ENCODE peak calls at places on chromosomes 11 and 22, in four cellular contexts. One of them, this sample, is unnamed.

GRCh38 chr11:72930011-72930410 is 115.8 kb downstream of the ATG16L2 start:
- DNase-seq in left ventricle myocardium inferior: no peak
- DNase-seq in heart right ventricle: no peak
- DNase-seq in neural progenitor cell: peak; percentile 52
- DNase-seq in this sample: peak; percentile 35

GRCh38 chr11:2795491-2795991 is 90.0 kb downstream of the CDKN1C start:
- DNase-seq in neural progenitor cell: no peak
- DNase-seq in left ventricle myocardium inferior: no peak
- DNase-seq in heart right ventricle: peak; percentile 8
- DNase-seq in this sample: no peak

GRCh38 chr22:49210606-49211005 is 617.1 kb downstream of the BRD1 start:
- DNase-seq in neural progenitor cell: no peak
- DNase-seq in heart right ventricle: no peak
- DNase-seq in left ventricle myocardium inferior: peak; percentile 4
- DNase-seq in this sample: no peak

GRCh38 chr11:86396403-86396802 is 21.7 kb downstream of the CCDC81 start:
- DNase-seq in heart right ventricle: no peak
- DNase-seq in left ventricle myocardium inferior: no peak
- DNase-seq in neural progenitor cell: no peak
- DNase-seq in this sample: no peak

GRCh38 chr11:120710354-120711187 is 199.0 kb downstream of the GRIK4 start:
- DNase-seq in left ventricle myocardium inferior: no peak
- DNase-seq in neural progenitor cell: peak; percentile 72
- DNase-seq in heart right ventricle: no peak
- DNase-seq in this sample: no peak

GRCh38 chr11:47020793-47021624 is 84.4 kb downstream of the CSTPP1 start:
- DNase-seq in left ventricle myocardium inferior: no peak
- DNase-seq in heart right ventricle: no peak
- DNase-seq in neural progenitor cell: peak; percentile 74
- DNase-seq in this sample: no peak

GRCh38 chr22:23831781-23832180 is 7.0 kb downstream of the DERL3 start:
- DNase-seq in neural progenitor cell: no peak
- DNase-seq in left ventricle myocardium inferior: no peak
- DNase-seq in heart right ventricle: no peak
- DNase-seq in this sample: no peak

GRCh38 chr22:23565288-23565941 is 14.7 kb downstream of the IGLL1 start:
- DNase-seq in heart right ventricle: peak; percentile 25
- DNase-seq in neural progenitor cell: peak; percentile 57
- DNase-seq in left ventricle myocardium inferior: no peak
- DNase-seq in this sample: peak; percentile 72

GRCh38 chr22:23147632-23148387 is 2.5 kb downstream of the RAB36 start:
- DNase-seq in left ventricle myocardium inferior: no peak
- DNase-seq in heart right ventricle: no peak
- DNase-seq in neural progenitor cell: no peak
- DNase-seq in this sample: no peak

GRCh38 chr11:120024586-120024985 is 113.3 kb downstream of the TRIM29 start:
- DNase-seq in heart right ventricle: no peak
- DNase-seq in neural progenitor cell: no peak
- DNase-seq in left ventricle myocardium inferior: no peak
- DNase-seq in this sample: no peak

GRCh38 chr11:46594785-46595184 is 962 bp upstream of the AMBRA1 start:
- DNase-seq in neural progenitor cell: no peak
- DNase-seq in left ventricle myocardium inferior: no peak
- DNase-seq in heart right ventricle: no peak
- DNase-seq in this sample: no peak

GRCh38 chr11:112806876-112807275 is 154.3 kb upstream of the NCAM1 start:
- DNase-seq in left ventricle myocardium inferior: no peak
- DNase-seq in neural progenitor cell: no peak
- DNase-seq in heart right ventricle: no peak
- DNase-seq in this sample: peak; percentile 77

GRCh38 chr11:83078269-83078668 is 6.6 kb upstream of the RAB30 start:
- DNase-seq in neural progenitor cell: no peak
- DNase-seq in left ventricle myocardium inferior: no peak
- DNase-seq in heart right ventricle: no peak
- DNase-seq in this sample: no peak

GRCh38 chr11:127340438-127340837 is 339.9 kb upstream of the KIRREL3 start:
- DNase-seq in neural progenitor cell: no peak
- DNase-seq in left ventricle myocardium inferior: no peak
- DNase-seq in heart right ventricle: no peak
- DNase-seq in this sample: no peak

GRCh38 chr11:74434528-74434927 is 32.8 kb downstream of the KCNE3 start:
- DNase-seq in neural progenitor cell: no peak
- DNase-seq in left ventricle myocardium inferior: no peak
- DNase-seq in heart right ventricle: no peak
- DNase-seq in this sample: no peak

GRCh38 chr11:30317030-30317429 is 5.9 kb upstream of the ARL14EP start:
- DNase-seq in heart right ventricle: no peak
- DNase-seq in left ventricle myocardium inferior: no peak
- DNase-seq in neural progenitor cell: no peak
- DNase-seq in this sample: no peak

GRCh38 chr11:30683176-30683575 is 97.0 kb upstream of the MPPED2 start:
- DNase-seq in left ventricle myocardium inferior: no peak
- DNase-seq in heart right ventricle: no peak
- DNase-seq in neural progenitor cell: no peak
- DNase-seq in this sample: no peak

GRCh38 chr11:2142762-2143202 is 3.6 kb upstream of the IGF2 start:
- DNase-seq in neural progenitor cell: no peak
- DNase-seq in left ventricle myocardium inferior: no peak
- DNase-seq in heart right ventricle: no peak
- DNase-seq in this sample: no peak

GRCh38 chr11:122709042-122709760 is 53.7 kb downstream of the UBASH3B start:
- DNase-seq in left ventricle myocardium inferior: no peak
- DNase-seq in heart right ventricle: no peak
- DNase-seq in neural progenitor cell: no peak
- DNase-seq in this sample: no peak

GRCh38 chr11:121930004-121930965 is 185.7 kb downstream of the BLID start:
- DNase-seq in left ventricle myocardium inferior: no peak
- DNase-seq in heart right ventricle: no peak
- DNase-seq in neural progenitor cell: peak; percentile 4
- DNase-seq in this sample: no peak

GRCh38 chr11:123193742-123194141 is 1.3 kb downstream of the CLMP start:
- DNase-seq in heart right ventricle: no peak
- DNase-seq in left ventricle myocardium inferior: no peak
- DNase-seq in neural progenitor cell: no peak
- DNase-seq in this sample: no peak

GRCh38 chr11:132982769-132983168 is 549.5 kb downstream of the OPCML start:
- DNase-seq in neural progenitor cell: peak; percentile 46
- DNase-seq in heart right ventricle: no peak
- DNase-seq in left ventricle myocardium inferior: no peak
- DNase-seq in this sample: no peak

GRCh38 chr22:16777284-16777924 is 47.8 kb downstream of the XKR3 start:
- DNase-seq in left ventricle myocardium inferior: no peak
- DNase-seq in neural progenitor cell: no peak
- DNase-seq in heart right ventricle: no peak
- DNase-seq in this sample: no peak

GRCh38 chr22:41598081-41598480 is 8.4 kb upstream of the PMM1 start:
- DNase-seq in heart right ventricle: no peak
- DNase-seq in left ventricle myocardium inferior: no peak
- DNase-seq in neural progenitor cell: no peak
- DNase-seq in this sample: no peak

GRCh38 chr22:41598891-41599635 is 9.4 kb upstream of the PMM1 start:
- DNase-seq in left ventricle myocardium inferior: no peak
- DNase-seq in heart right ventricle: no peak
- DNase-seq in neural progenitor cell: no peak
- DNase-seq in this sample: no peak

GRCh38 chr22:41595703-41596102 is 6.1 kb upstream of the PMM1 start:
- DNase-seq in heart right ventricle: no peak
- DNase-seq in left ventricle myocardium inferior: no peak
- DNase-seq in neural progenitor cell: no peak
- DNase-seq in this sample: no peak

GRCh38 chr22:41596776-41597634 is 7.4 kb upstream of the PMM1 start:
- DNase-seq in left ventricle myocardium inferior: peak; percentile 52
- DNase-seq in heart right ventricle: peak; percentile 64
- DNase-seq in neural progenitor cell: peak; percentile 69
- DNase-seq in this sample: peak; percentile 63

DNA sequence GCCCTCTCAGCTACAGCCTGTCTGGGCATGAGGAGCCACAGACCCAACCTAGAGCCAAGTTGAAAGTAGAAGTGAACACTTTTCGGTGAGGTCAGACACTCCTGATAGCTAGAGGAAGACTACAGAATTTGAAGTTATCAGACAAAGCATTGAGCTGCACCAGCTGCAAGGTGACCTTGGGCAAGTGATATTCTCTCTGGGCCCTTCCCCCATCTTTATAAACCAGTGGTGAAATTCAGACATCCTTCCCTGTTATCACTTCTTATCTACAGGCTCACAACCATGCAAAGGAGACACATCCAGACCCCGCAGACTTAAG is 8.0 kb upstream of the PMM1 start:
- DNase-seq in heart right ventricle: no peak
- DNase-seq in left ventricle myocardium inferior: no peak
- DNase-seq in neural progenitor cell: no peak
- DNase-seq in this sample: no peak
- TF ChIP-seq CTCF in heart right ventricle: no peak
- TF ChIP-seq CTCF in left ventricle myocardium inferior: no peak
- TF ChIP-seq CTCF in neural progenitor cell: no peak
- TF ChIP-seq CTCF in this sample: no peak

GRCh38 chr11:68038226-68038717 is 553 bp upstream of the TCIRG1 start:
- DNase-seq in left ventricle myocardium inferior: no peak
- DNase-seq in heart right ventricle: no peak
- DNase-seq in neural progenitor cell: no peak
- DNase-seq in this sample: peak; percentile 64
- H3K4me3 ChIP-seq in left ventricle myocardium inferior: peak overlapping the region; percentile 78
- H3K4me3 ChIP-seq in heart right ventricle: peak overlapping the region; percentile 52
- H3K4me3 ChIP-seq in neural progenitor cell: peak overlapping the region; percentile 44
- H3K4me3 ChIP-seq in this sample: no peak overlapping the region

GRCh38 chr11:11622772-11623531 is 1.1 kb upstream of the GALNT18 start:
- DNase-seq in heart right ventricle: no peak
- DNase-seq in left ventricle myocardium inferior: no peak
- DNase-seq in neural progenitor cell: no peak
- DNase-seq in this sample: no peak

GRCh38 chr11:11626128-11626527 is 4.3 kb upstream of the GALNT18 start:
- DNase-seq in neural progenitor cell: no peak
- DNase-seq in left ventricle myocardium inferior: no peak
- DNase-seq in heart right ventricle: no peak
- DNase-seq in this sample: no peak

GRCh38 chr11:11621881-11622706 is at the start of gene GALNT18:
- DNase-seq in left ventricle myocardium inferior: peak; percentile 94
- DNase-seq in neural progenitor cell: peak; percentile 98
- DNase-seq in heart right ventricle: peak; percentile 93
- DNase-seq in this sample: peak; percentile 91

GRCh38 chr11:11624206-11624605 is 2.4 kb upstream of the GALNT18 start:
- DNase-seq in heart right ventricle: no peak
- DNase-seq in neural progenitor cell: no peak
- DNase-seq in left ventricle myocardium inferior: no peak
- DNase-seq in this sample: no peak

GRCh38 chr11:11624926-11625325 is 3.1 kb upstream of the GALNT18 start:
- DNase-seq in heart right ventricle: no peak
- DNase-seq in neural progenitor cell: peak; percentile 38
- DNase-seq in left ventricle myocardium inferior: no peak
- DNase-seq in this sample: no peak
- H3K27me3 ChIP-seq in heart right ventricle: peaks cover 24% of the 10 kb centered on the region
- H3K27me3 ChIP-seq in neural progenitor cell: peaks cover 34% of the 10 kb centered on the region
- H3K27me3 ChIP-seq in left ventricle myocardium inferior: no peaks in the 10 kb centered on the region
- H3K27me3 ChIP-seq in this sample: peaks cover 15% of the 10 kb centered on the region

GRCh38 chr11:60634151-60634550 is 65.3 kb upstream of the MS4A8 start:
- DNase-seq in heart right ventricle: no peak
- DNase-seq in neural progenitor cell: peak; percentile 57
- DNase-seq in left ventricle myocardium inferior: no peak
- DNase-seq in this sample: peak; percentile 14
- TF ChIP-seq CTCF in heart right ventricle: no peak
- TF ChIP-seq CTCF in neural progenitor cell: peak; percentile 59
- TF ChIP-seq CTCF in left ventricle myocardium inferior: no peak
- TF ChIP-seq CTCF in this sample: peak; percentile 57

DNA sequence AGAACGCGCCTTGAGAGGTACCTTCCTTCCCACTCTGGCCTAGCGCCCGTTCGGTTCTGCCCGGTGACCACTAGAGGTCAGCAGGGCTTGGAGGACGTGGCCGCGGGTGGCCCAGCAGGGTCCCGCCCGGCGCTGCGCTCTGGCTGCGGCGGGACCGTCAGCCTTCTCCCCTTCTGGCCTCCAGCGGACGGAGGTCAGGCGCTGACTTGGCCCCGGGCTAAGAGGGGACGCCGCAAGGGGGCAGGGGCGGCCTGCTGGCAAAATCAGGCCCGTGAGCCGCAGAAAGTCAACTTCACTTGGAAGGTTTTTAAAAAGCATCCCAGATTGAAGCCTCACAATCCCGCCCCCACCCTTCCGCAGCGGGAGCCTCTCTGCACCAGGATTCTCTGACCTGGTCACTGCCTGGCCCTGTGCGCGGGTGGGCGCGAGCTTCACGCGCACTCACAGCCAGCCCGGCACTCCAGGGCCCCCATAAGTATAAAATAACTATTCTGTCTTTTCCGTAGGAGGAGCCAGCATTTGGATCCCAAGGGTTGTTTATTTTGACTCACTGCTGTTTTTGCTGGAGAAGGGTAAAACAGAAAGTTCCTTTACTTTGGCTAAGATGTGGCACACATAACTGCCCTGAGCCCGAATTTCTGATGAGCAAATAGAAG is 23.2 kb upstream of the ZBTB16 start:
- DNase-seq in neural progenitor cell: peak; percentile 96
- DNase-seq in heart right ventricle: peak; percentile 89
- DNase-seq in left ventricle myocardium inferior: peak; percentile 88
- DNase-seq in this sample: peak; percentile 85
- H3K4me3 ChIP-seq in neural progenitor cell: no peak overlapping the region
- H3K4me3 ChIP-seq in heart right ventricle: no peak overlapping the region
- H3K4me3 ChIP-seq in left ventricle myocardium inferior: peak overlapping the region; percentile 61
- H3K4me3 ChIP-seq in this sample: peak overlapping the region; percentile 13